ENCODE peak calls at places on chromosomes 12 and 14, in eight cellular contexts. H is fibroblast of mammary gland, T is A549, I is BJ, Z is IMR-90, X is OCI-LY7, J is upper lobe of left lung, C is tibial nerve. F is an unnamed sample.

GRCh38 chr14:89217876-89218275 is 199.2 kb downstream of the FOXN3 start:
- DNase-seq in H (no peak), T (no peak), I (no peak), Z (no peak), X (no peak), J (no peak), C (no peak), F (no peak)

GRCh38 chr14:33737446-33737845 is 213.4 kb downstream of the EGLN3 start:
- DNase-seq in H (peak), T (no peak), I (peak), Z (no peak), X (no peak), J (no peak), C (no peak), F (no peak)

GRCh38 chr14:99603471-99603933 is 505 bp downstream of the CCDC85C start:
- DNase-seq in H (peak), T (peak), I (no peak), Z (peak), X (peak), J (peak), C (no peak), F (no peak)

GRCh38 chr12:51118706-51119105 is 35.3 kb upstream of the CSRNP2 start:
- DNase-seq in H (peak), T (no peak), I (peak), Z (peak), X (no peak), J (no peak), C (no peak), F (no peak)

GRCh38 chr14:102323102-102323501 is 3.6 kb downstream of the ZNF839 start:
- DNase-seq in H (peak), T (peak), I (peak), Z (peak), X (peak), J (no peak), C (peak), F (no peak)

GRCh38 chr12:2613674-2614073 is 181.1 kb upstream of the FKBP4 start:
- DNase-seq in H (peak), T (peak), I (peak), Z (peak), X (no peak), J (no peak), C (no peak), F (no peak)

GRCh38 chr12:1916396-1917171 is 1.9 kb downstream of the CACNA2D4 start:
- DNase-seq in H (no peak), T (no peak), I (no peak), Z (no peak), X (no peak), J (peak), C (no peak), F (no peak)

GRCh38 chr12:25278274-25278673 is 27.5 kb upstream of the KRAS start:
- DNase-seq in H (no peak), T (no peak), I (no peak), Z (no peak), X (no peak), J (no peak), C (no peak), F (no peak)

GRCh38 chr14:36502558-36503508 is 17.2 kb downstream of the NKX2-1 start:
- DNase-seq in H (no peak), T (no peak), I (no peak), Z (no peak), X (no peak), J (no peak), C (no peak), F (no peak)

GRCh38 chr12:52372216-52373154 is 5.2 kb upstream of the KRT85 start:
- DNase-seq in H (peak), T (peak), I (peak), Z (peak), X (peak), J (no peak), C (peak), F (no peak)

GRCh38 chr12:51921017-51921725 is 13.9 kb downstream of the ACVRL1 start:
- DNase-seq in H (no peak), T (no peak), I (no peak), Z (no peak), X (no peak), J (no peak), C (no peak), F (no peak)

GRCh38 chr12:7123806-7124519 is 4.7 kb downstream of the RBP5 start:
- DNase-seq in H (no peak), T (no peak), I (no peak), Z (no peak), X (no peak), J (no peak), C (no peak), F (no peak)

GRCh38 chr12:117439531-117440001 is 78.1 kb upstream of the NOS1 start:
- DNase-seq in H (no peak), T (no peak), I (no peak), Z (no peak), X (no peak), J (peak), C (no peak), F (no peak)

GRCh38 chr14:44586910-44587309 is 79.8 kb upstream of the FSCB start:
- DNase-seq in H (no peak), T (no peak), I (no peak), Z (no peak), X (no peak), J (no peak), C (no peak), F (no peak)

GRCh38 chr14:72847721-72848120 is 46.2 kb downstream of the DPF3 start:
- DNase-seq in H (no peak), T (peak), I (no peak), Z (no peak), X (no peak), J (no peak), C (no peak), F (no peak)

GRCh38 chr14:88802596-88802995 is 9.8 kb upstream of the EML5 start:
- DNase-seq in H (no peak), T (no peak), I (no peak), Z (no peak), X (no peak), J (no peak), C (no peak), F (no peak)

GRCh38 chr14:31297701-31298344 is 90.2 kb upstream of the HECTD1 start:
- DNase-seq in H (peak), T (no peak), I (no peak), Z (peak), X (no peak), J (no peak), C (no peak), F (no peak)

GRCh38 chr12:2165021-2165420 is 112.2 kb downstream of the CACNA1C start:
- DNase-seq in H (peak), T (no peak), I (no peak), Z (peak), X (no peak), J (no peak), C (no peak), F (no peak)

GRCh38 chr12:112978163-112979081 is at the start of gene OAS2:
- DNase-seq in H (peak), T (no peak), I (peak), Z (peak), X (peak), J (peak), C (peak), F (peak)

GRCh38 chr14:99734406-99735051 is 50.4 kb downstream of the CYP46A1 start:
- DNase-seq in H (no peak), T (no peak), I (no peak), Z (no peak), X (no peak), J (peak), C (peak), F (no peak)

GRCh38 chr12:123936956-123937706 is 35.5 kb downstream of the CCDC92 start:
- DNase-seq in H (no peak), T (no peak), I (no peak), Z (no peak), X (no peak), J (peak), C (no peak), F (no peak)

GRCh38 chr12:49054096-49054495 is 6.5 kb downstream of the KMT2D start:
- DNase-seq in H (no peak), T (no peak), I (no peak), Z (no peak), X (no peak), J (no peak), C (no peak), F (no peak)
- H3K4me3 ChIP-seq in H (no peak), T (no peak), I (no peak), Z (no peak), X (no peak), J (no peak), C (no peak), F (no peak)

GRCh38 chr12:48819986-48820385 is 1.7 kb downstream of the CACNB3 start:
- DNase-seq in H (no peak), T (no peak), I (no peak), Z (no peak), X (no peak), J (no peak), C (no peak), F (no peak)

GRCh38 chr12:48817957-48818830 is at the start of gene CACNB3:
- DNase-seq in H (peak), T (peak), I (no peak), Z (peak), X (peak), J (peak), C (peak), F (no peak)

GRCh38 chr12:48820406-48820805 is 2.1 kb downstream of the CACNB3 start:
- DNase-seq in H (no peak), T (no peak), I (no peak), Z (no peak), X (no peak), J (no peak), C (no peak), F (no peak)

GRCh38 chr12:48816148-48816854 is 2.0 kb upstream of the CACNB3 start:
- DNase-seq in H (no peak), T (no peak), I (no peak), Z (no peak), X (no peak), J (no peak), C (no peak), F (no peak)

GRCh38 chr12:48818831-48819590 is 715 bp downstream of the CACNB3 start:
- DNase-seq in H (no peak), T (no peak), I (no peak), Z (no peak), X (peak), J (peak), C (no peak), F (no peak)
- TF ChIP-seq CTCF in H (no peak), T (peak), I (peak), Z (peak), X (peak), J (no peak), C (no peak), F (no peak)

GRCh38 chr14:58769766-58770165 is 132.0 kb downstream of the DACT1 start:
- DNase-seq in H (no peak), T (no peak), I (no peak), Z (no peak), X (no peak), J (no peak), C (no peak), F (no peak)

GRCh38 chr14:58763210-58763609 is 125.4 kb downstream of the DACT1 start:
- DNase-seq in H (no peak), T (no peak), I (no peak), Z (no peak), X (no peak), J (no peak), C (no peak), F (no peak)

GRCh38 chr14:58765375-58765774 is 127.6 kb downstream of the DACT1 start:
- DNase-seq in H (no peak), T (no peak), I (no peak), Z (no peak), X (no peak), J (peak), C (no peak), F (no peak)

GRCh38 chr14:58768977-58769376 is 131.2 kb downstream of the DACT1 start:
- DNase-seq in H (no peak), T (no peak), I (no peak), Z (no peak), X (no peak), J (no peak), C (no peak), F (no peak)

GRCh38 chr14:58765843-58766242 is 128.1 kb downstream of the DACT1 start:
- DNase-seq in H (no peak), T (no peak), I (no peak), Z (no peak), X (no peak), J (no peak), C (no peak), F (no peak)
- H3K4me3 ChIP-seq in H (no peak), T (no peak), I (no peak), Z (no peak), X (no peak), J (no peak), C (no peak), F (no peak)

GRCh38 chr12:78086553-78087362 is 256.1 kb downstream of the NAV3 start:
- DNase-seq in H (no peak), T (no peak), I (no peak), Z (peak), X (no peak), J (no peak), C (no peak), F (no peak)
- TF ChIP-seq CTCF in H (peak), T (no peak), I (no peak), Z (no peak), X (peak), J (no peak), C (no peak), F (no peak)

GRCh38 chr14:93788557-93789365 is 476 bp upstream of the PRIMA1 start:
- DNase-seq in H (peak), T (peak), I (no peak), Z (no peak), X (no peak), J (peak), C (no peak), F (no peak)
- H3K4me3 ChIP-seq in H (no peak), T (peak), I (no peak), Z (no peak), X (no peak), J (peak), C (peak), F (no peak)

GRCh38 chr14:106417224-106418049 is 891.1 kb downstream of the TMEM121 start:
- DNase-seq in H (peak), T (peak), I (no peak), Z (no peak), X (peak), J (no peak), C (no peak), F (peak)
- TF ChIP-seq CTCF in H (peak), T (peak), I (peak), Z (peak), X (peak), J (peak), C (peak), F (peak)

F was measured in GM12864.